ENCODE peak calls at places on chromosome 1, in six cellular contexts. Z is prostate gland, K is GM20000, V is fibroblast of pulmonary artery, O is cardiac fibroblast, U is left lung. M is an unnamed sample.

GRCh38 chr1:41426201-41426890 is 58.1 kb downstream of the EDN2 start:
- DNase-seq in Z (no peak), K (no peak), V (no peak), O (no peak), U (no peak), M (no peak)

GRCh38 chr1:32798191-32798590 is 19.0 kb downstream of the YARS1 start:
- DNase-seq in Z (no peak), K (no peak), V (no peak), O (no peak), U (no peak), M (no peak)

GRCh38 chr1:56696663-56697062 is 51.5 kb downstream of the PRKAA2 start:
- DNase-seq in Z (no peak), K (no peak), V (no peak), O (no peak), U (no peak), M (no peak)

GRCh38 chr1:116311756-116312691 is 61.0 kb upstream of the ATP1A1 start:
- DNase-seq in Z (no peak), K (no peak), V (no peak), O (no peak), U (peak), M (no peak)

GRCh38 chr1:157288006-157288405 is 149.8 kb upstream of the ETV3 start:
- DNase-seq in Z (no peak), K (no peak), V (no peak), O (no peak), U (no peak), M (no peak)

GRCh38 chr1:152917794-152918193 is 9.4 kb downstream of the IVL start:
- DNase-seq in Z (no peak), K (no peak), V (no peak), O (peak), U (no peak), M (no peak)

GRCh38 chr1:209015092-209015491 is 568.4 kb upstream of the CAMK1G start:
- DNase-seq in Z (no peak), K (no peak), V (no peak), O (no peak), U (no peak), M (no peak)

GRCh38 chr1:174157157-174157806 is 2.0 kb upstream of the RABGAP1L start:
- DNase-seq in Z (no peak), K (peak), V (no peak), O (no peak), U (no peak), M (peak)

GRCh38 chr1:212525479-212526110 is 83.0 kb upstream of the ATF3 start:
- DNase-seq in Z (no peak), K (no peak), V (no peak), O (no peak), U (no peak), M (no peak)

GRCh38 chr1:206544562-206545257 is 37.4 kb downstream of the RASSF5 start:
- DNase-seq in Z (peak), K (peak), V (peak), O (peak), U (peak), M (peak)

GRCh38 chr1:64469121-64469520 is 808 bp upstream of the CACHD1 start:
- DNase-seq in Z (no peak), K (no peak), V (no peak), O (no peak), U (no peak), M (no peak)

GRCh38 chr1:2129256-2129943 is 65.2 kb downstream of the FAAP20 start:
- DNase-seq in Z (no peak), K (no peak), V (no peak), O (no peak), U (peak), M (no peak)

GRCh38 chr1:184380468-184380867 is 6.4 kb upstream of the C1orf21 start:
- DNase-seq in Z (no peak), K (no peak), V (no peak), O (no peak), U (no peak), M (no peak)

GRCh38 chr1:9289724-9290493 is 2.8 kb upstream of the SPSB1 start:
- DNase-seq in Z (peak), K (no peak), V (peak), O (peak), U (no peak), M (no peak)

GRCh38 chr1:67390041-67390887 is 39.9 kb downstream of the SERBP1 start:
- DNase-seq in Z (no peak), K (no peak), V (peak), O (peak), U (no peak), M (no peak)

GRCh38 chr1:168893359-168893791 is 164.4 kb upstream of the DPT start:
- DNase-seq in Z (no peak), K (no peak), V (peak), O (peak), U (no peak), M (no peak)

GRCh38 chr1:20701446-20701845 is 16.4 kb downstream of the KIF17 start:
- DNase-seq in Z (no peak), K (no peak), V (no peak), O (no peak), U (no peak), M (no peak)

GRCh38 chr1:204445860-204446412 is 34.3 kb upstream of the PPP1R15B start:
- DNase-seq in Z (no peak), K (peak), V (no peak), O (peak), U (no peak), M (peak)

GRCh38 chr1:99397029-99397428 is 132.7 kb downstream of the PLPPR4 start:
- DNase-seq in Z (no peak), K (no peak), V (peak), O (peak), U (no peak), M (no peak)

GRCh38 chr1:185864889-185865288 is 130.7 kb downstream of the HMCN1 start:
- DNase-seq in Z (no peak), K (no peak), V (peak), O (peak), U (no peak), M (no peak)

GRCh38 chr1:145859491-145860159 is 744 bp upstream of the PIAS3 start:
- DNase-seq in Z (peak), K (peak), V (peak), O (peak), U (peak), M (peak)

GRCh38 chr1:26771643-26772321 is 16.0 kb upstream of the PIGV start:
- DNase-seq in Z (no peak), K (peak), V (peak), O (peak), U (peak), M (no peak)

GRCh38 chr1:120176092-120176855 is at the start of gene SEC22B:
- DNase-seq in Z (peak), K (peak), V (peak), O (peak), U (peak), M (peak)

GRCh38 chr1:169460193-169460833 is 25.4 kb downstream of the SLC19A2 start:
- DNase-seq in Z (no peak), K (no peak), V (peak), O (peak), U (peak), M (no peak)

GRCh38 chr1:116988248-116988647 is 13.3 kb upstream of the CD101 start:
- DNase-seq in Z (no peak), K (no peak), V (peak), O (peak), U (no peak), M (no peak)

GRCh38 chr1:114113801-114114750 is 39.6 kb downstream of the SYT6 start:
- DNase-seq in Z (no peak), K (no peak), V (no peak), O (no peak), U (peak), M (no peak)

GRCh38 chr1:10287023-10287645 is 76.8 kb downstream of the KIF1B start:
- DNase-seq in Z (no peak), K (no peak), V (no peak), O (no peak), U (no peak), M (no peak)

GRCh38 chr1:47227370-47228232 is 4.4 kb downstream of the TAL1 start:
- DNase-seq in Z (no peak), K (no peak), V (no peak), O (no peak), U (no peak), M (no peak)

GRCh38 chr1:183195146-183195571 is 9.1 kb downstream of the LAMC2 start:
- DNase-seq in Z (no peak), K (no peak), V (peak), O (peak), U (no peak), M (no peak)

GRCh38 chr1:84605157-84605556 is 30.9 kb upstream of the CTBS start:
- DNase-seq in Z (no peak), K (no peak), V (no peak), O (no peak), U (no peak), M (no peak)

GRCh38 chr1:84603223-84603622 is 29.0 kb upstream of the CTBS start:
- DNase-seq in Z (no peak), K (no peak), V (peak), O (peak), U (no peak), M (no peak)

GRCh38 chr1:84606977-84607376 is 32.7 kb upstream of the CTBS start:
- DNase-seq in Z (no peak), K (no peak), V (no peak), O (no peak), U (no peak), M (no peak)

GRCh38 chr1:84600796-84601195 is 26.6 kb upstream of the CTBS start:
- DNase-seq in Z (no peak), K (no peak), V (peak), O (no peak), U (no peak), M (no peak)

DNA sequence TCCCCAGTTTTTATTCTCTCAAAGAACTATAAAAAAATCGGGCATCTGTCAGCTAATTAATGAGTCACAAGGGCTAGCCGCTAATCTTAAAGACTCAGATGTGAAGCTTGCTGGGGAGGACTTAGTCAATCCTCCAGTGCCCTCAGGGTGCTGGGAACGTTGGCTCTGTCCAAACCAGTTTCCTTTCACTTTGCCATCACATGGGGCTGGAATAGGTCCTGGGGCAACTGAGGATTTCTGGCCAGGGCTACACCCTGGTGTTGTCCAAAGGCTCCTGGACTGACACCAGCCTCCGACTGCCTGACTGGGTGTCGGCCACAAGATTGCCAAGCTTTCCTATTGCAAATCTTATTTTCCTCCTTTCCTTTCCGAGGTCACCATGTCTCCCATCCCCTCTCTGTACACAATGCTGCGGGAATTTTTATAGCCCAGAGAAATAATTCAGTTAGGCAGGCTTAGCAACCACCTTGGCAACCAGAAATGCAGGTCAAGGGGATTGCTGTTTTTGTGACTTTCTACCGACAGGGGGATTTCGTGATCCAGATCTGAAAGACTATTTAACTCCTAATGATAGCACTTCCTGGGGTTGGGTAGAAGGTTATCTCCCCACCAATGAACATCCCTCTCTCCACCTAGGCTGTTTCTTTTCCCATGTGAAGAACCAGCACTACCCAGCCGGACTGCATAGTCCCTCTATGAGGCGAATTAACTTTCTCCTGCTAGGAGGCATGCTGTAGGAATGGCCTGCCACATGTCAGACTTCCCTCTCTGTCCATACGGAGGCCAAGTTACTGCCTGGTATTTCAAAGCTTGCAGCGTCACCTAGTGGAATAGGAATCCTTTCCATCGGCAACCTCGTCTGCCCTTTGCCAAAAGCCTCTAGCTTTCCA is 29.9 kb upstream of the CTBS start:
- DNase-seq in Z (peak), K (no peak), V (peak), O (peak), U (no peak), M (no peak)
- TF ChIP-seq CTCF in Z (peak), K (no peak), V (peak), O (peak), U (no peak), M (no peak)

GRCh38 chr1:86395771-86396502 is at the start of gene ODF2L:
- DNase-seq in Z (peak), K (peak), V (peak), O (peak), U (peak), M (peak)
- TF ChIP-seq CTCF in Z (no peak), K (no peak), V (no peak), O (no peak), U (no peak), M (no peak)

GRCh38 chr1:62070384-62071011 is 124.2 kb upstream of the L1TD1 start:
- DNase-seq in Z (no peak), K (no peak), V (peak), O (peak), U (no peak), M (no peak)
- TF ChIP-seq CTCF in Z (peak), K (no peak), V (peak), O (peak), U (peak), M (peak)

DNA sequence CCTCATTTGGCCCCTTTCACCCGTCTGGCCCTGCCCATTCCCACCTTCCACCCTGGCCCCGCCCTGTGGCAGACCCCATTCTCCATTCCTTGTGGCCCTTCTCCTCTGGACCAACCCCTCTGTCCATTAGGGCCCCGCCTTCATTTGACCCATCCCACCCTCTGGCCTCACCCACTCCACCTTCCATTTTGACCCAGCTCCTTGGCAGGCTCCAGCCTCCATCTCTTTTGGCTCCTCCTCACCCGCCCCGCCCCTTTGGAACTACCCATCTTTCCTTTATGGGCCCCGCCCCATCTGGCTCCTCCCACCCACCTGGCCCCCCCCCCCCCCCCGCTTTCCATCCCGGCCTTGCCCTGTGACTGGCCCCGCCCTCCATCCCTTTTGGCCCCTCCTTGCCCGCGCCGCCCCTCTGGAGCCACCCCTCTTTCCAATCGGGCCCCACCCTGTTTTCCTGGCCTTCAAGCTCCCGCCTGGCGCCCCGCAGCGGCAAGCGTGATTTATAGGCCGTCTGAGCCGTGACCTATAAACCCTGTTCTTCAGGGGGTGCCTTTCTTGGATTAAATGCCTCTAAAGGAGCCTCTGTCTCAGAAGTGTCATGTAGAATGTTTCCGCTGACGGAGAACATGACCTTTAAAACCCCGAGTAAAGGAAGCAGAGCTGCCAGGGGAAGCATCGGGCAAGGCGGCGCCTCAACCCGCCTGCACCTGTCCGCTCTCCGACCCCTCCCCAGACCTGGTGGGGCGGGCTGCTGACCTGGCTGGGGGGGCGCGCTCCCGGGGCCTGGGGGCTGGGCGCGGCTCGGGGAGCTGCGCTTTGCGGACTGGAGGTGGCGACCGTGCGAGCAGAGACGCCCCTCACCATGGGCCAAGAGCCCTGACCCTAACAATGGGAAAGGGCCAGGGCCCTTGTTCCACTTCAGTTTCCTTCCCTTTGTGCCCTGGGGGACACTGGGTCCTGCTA is 178.0 kb downstream of the CAMTA1 start:
- DNase-seq in Z (no peak), K (peak), V (no peak), O (no peak), U (no peak), M (peak)
- TF ChIP-seq CTCF in Z (no peak), K (no peak), V (no peak), O (no peak), U (no peak), M (peak)

DNA sequence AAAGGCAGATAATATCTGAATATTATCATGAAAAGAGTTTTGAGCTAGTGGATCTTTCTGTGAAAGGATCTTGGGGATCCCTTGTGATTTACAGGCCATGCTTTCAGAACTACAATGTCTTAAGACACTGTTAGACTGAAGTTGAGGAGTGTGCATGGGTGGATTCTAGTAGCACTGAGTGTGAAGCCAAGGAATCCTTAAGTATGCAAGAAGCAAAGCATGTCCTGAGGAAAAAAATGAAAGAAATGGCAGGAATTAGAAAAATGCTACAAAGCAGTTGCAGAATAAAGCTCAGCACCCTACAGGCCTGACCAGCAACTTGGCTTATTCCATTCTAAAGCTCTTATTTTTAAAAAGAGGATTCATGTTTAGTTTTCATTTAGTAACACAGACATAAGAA is 11.9 kb downstream of the STX6 start:
- DNase-seq in Z (no peak), K (no peak), V (peak), O (peak), U (no peak), M (no peak)
- TF ChIP-seq CTCF in Z (no peak), K (no peak), V (no peak), O (no peak), U (no peak), M (no peak)

DNA sequence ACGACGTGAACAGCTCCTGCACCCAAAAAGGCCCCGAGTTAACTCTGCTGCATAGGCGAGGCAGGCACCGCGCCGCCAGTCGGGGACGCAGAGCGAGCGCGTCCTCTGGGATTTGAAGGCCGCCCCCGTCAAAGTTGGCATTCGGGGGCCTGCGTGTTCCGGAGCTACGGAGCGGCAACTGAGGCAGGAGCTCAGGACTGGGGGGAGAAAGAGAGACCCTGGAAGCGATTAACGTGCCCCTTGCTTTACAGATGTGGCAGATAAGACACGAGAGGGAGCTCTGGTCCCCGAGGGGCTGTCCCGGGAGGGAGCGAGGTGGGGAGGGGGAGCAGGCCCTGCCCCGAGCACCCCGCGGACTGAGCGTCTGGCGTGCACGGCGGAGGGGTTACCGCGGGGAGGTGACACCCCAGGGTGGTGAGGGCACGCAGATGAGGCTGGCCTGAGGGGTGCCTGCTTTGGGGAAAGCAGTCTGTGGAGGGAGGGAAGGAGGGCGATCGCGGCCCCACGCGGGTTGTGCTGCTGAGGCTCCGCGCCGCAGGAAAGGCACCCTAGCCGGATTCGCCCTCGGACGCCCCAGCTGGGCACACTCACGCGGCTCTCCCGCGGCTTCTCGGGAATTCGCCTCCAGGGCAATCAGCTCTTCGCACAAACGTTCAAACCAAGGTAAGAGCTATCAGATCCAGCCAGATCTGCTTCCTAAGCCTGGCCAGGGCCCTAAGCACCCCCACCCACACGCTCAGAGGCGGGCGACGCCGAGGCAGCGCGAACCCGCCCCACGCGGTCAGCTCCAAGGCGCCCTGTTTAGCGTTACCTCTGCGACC is 26.5 kb downstream of the ACTA1 start:
- DNase-seq in Z (no peak), K (no peak), V (no peak), O (no peak), U (no peak), M (no peak)
- TF ChIP-seq CTCF in Z (no peak), K (no peak), V (no peak), O (no peak), U (no peak), M (no peak)

GRCh38 chr1:22665752-22666151 is 12.7 kb downstream of the C1QB start:
- DNase-seq in Z (no peak), K (no peak), V (peak), O (peak), U (no peak), M (no peak)
- TF ChIP-seq CTCF in Z (peak), K (no peak), V (peak), O (peak), U (no peak), M (no peak)

DNA sequence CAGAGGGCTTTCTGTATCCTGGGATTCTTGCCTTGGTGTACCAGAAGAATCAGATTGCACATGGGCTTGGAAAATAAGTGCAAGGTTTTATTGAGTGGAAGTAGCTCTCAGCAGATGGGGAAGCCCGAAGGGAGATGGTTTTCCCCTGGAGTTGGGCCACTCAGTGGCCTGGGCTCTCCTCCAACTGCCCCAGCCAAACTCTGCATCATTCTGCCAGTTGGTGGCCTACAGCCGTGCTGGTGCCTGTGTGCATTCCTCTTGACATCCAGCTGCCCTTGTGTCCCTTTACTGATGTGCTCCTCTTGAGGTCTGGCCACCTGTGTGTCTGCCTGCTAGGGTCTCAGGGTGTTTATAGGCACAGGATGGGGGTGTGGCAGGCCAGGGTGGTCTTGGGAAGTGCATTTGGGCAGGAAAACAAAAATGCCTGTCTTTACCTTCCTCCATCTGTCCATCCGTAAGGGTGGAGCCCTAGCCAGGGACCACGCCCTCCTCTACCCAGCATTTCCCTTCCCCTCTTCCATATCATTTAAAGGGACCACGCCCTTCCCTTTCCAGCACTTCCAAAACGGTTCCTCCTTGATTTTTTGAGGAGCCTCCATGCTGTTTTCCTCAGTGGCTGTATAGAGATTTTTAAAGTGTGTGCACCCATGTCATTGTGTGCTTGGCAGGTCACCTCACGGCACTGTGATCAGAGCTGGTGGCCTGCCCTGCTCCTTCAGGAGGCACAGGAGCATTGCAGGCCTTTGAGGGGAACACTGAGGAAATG is 18.9 kb downstream of the SNAP47 start:
- DNase-seq in Z (no peak), K (no peak), V (peak), O (peak), U (no peak), M (no peak)
- TF ChIP-seq CTCF in Z (no peak), K (no peak), V (no peak), O (no peak), U (no peak), M (no peak)

M was measured in GM13977.